ENCODE peak calls at places on chromosomes 2 and 18, in nine cellular contexts. M is suprapubic skin; R is dorsolateral prefrontal cortex; T is GM13977; J is GM20000; X is activated CD8-positive, alpha-beta T cell treated with anti-CD3 and anti-CD28 coated beads for 36 hours; D is cardiac fibroblast; K is IMR-90; N is A549. Z is an unnamed sample.

GRCh38 chr2:157261199-157261782 is 3.8 kb downstream of the GALNT5 start:
- DNase-seq in X (peak), K (peak), D (peak), T (no peak), M (no peak), N (peak), R (no peak), J (no peak), Z (peak)

GRCh38 chr2:42169869-42170465 is 814 bp downstream of the EML4 start:
- DNase-seq in M (no peak), R (no peak), K (peak), J (peak), N (no peak), T (peak), D (peak), X (peak), Z (peak)

GRCh38 chr2:139225961-139226360 is 445.8 kb upstream of the NXPH2 start:
- DNase-seq in R (no peak), X (no peak), K (no peak), J (no peak), T (no peak), D (no peak), N (no peak), M (no peak), Z (no peak)

GRCh38 chr2:69968609-69969008 is 7.2 kb upstream of the ASPRV1 start:
- DNase-seq in D (no peak), M (no peak), X (no peak), N (no peak), K (no peak), T (no peak), R (no peak), J (no peak), Z (no peak)

GRCh38 chr2:215619989-215620388 is 184.1 kb upstream of the FN1 start:
- DNase-seq in K (no peak), T (no peak), D (no peak), M (no peak), X (no peak), N (peak), R (no peak), J (no peak), Z (peak)

GRCh38 chr18:75475228-75475627 is 47.7 kb upstream of the SMIM21 start:
- DNase-seq in D (peak), J (no peak), K (peak), X (no peak), N (peak), M (no peak), T (no peak), R (no peak), Z (peak)

GRCh38 chr18:79123948-79124347 is 54.8 kb downstream of the ATP9B start:
- DNase-seq in X (no peak), N (no peak), R (no peak), M (no peak), D (no peak), T (no peak), J (no peak), K (peak), Z (peak)

GRCh38 chr2:157056200-157056676 is 201.3 kb upstream of the GALNT5 start:
- DNase-seq in X (no peak), N (peak), D (peak), J (no peak), T (no peak), K (peak), R (no peak), M (no peak), Z (peak)

GRCh38 chr2:226671177-226671676 is 128.4 kb downstream of the IRS1 start:
- DNase-seq in M (no peak), D (peak), K (no peak), T (no peak), X (no peak), J (no peak), N (no peak), R (no peak), Z (no peak)

GRCh38 chr2:40093036-40093673 is 314.1 kb upstream of the THUMPD2 start:
- DNase-seq in D (peak), T (no peak), J (no peak), R (no peak), X (no peak), M (no peak), N (no peak), K (peak), Z (no peak)

GRCh38 chr2:169507698-169508097 is 1.8 kb upstream of the KLHL41 start:
- DNase-seq in K (peak), X (no peak), J (peak), R (no peak), D (peak), N (peak), M (no peak), T (peak), Z (peak)

GRCh38 chr2:128259585-128259984 is 59.1 kb downstream of the HS6ST1 start:
- DNase-seq in D (no peak), N (no peak), M (no peak), R (no peak), K (no peak), X (no peak), T (no peak), J (no peak), Z (no peak)

GRCh38 chr2:190318514-190318913 is 1.1 kb downstream of the HIBCH start:
- DNase-seq in T (no peak), N (no peak), M (no peak), J (no peak), X (no peak), K (no peak), D (no peak), R (no peak), Z (no peak)

GRCh38 chr2:168603439-168603961 is 147.4 kb downstream of the CERS6 start:
- DNase-seq in M (no peak), N (no peak), J (no peak), X (no peak), K (peak), D (peak), R (no peak), T (no peak), Z (peak)

GRCh38 chr18:7608798-7609197 is 41.7 kb downstream of the PTPRM start:
- DNase-seq in K (peak), T (no peak), X (no peak), D (peak), N (no peak), R (no peak), J (no peak), M (no peak), Z (no peak)

GRCh38 chr18:25288340-25288955 is 63.5 kb downstream of the ZNF521 start:
- DNase-seq in K (no peak), N (no peak), T (no peak), J (no peak), X (no peak), R (no peak), M (no peak), D (no peak), Z (no peak)

GRCh38 chr18:59957957-59958356 is 58.2 kb downstream of the PMAIP1 start:
- DNase-seq in D (peak), M (no peak), J (no peak), X (peak), R (no peak), K (peak), N (peak), T (no peak), Z (peak)

GRCh38 chr2:196125596-196125995 is 45.8 kb downstream of the STK17B start:
- DNase-seq in X (no peak), T (no peak), N (no peak), D (peak), R (no peak), M (no peak), J (no peak), K (no peak), Z (no peak)

GRCh38 chr2:4862031-4862430 is 830.2 kb upstream of the SOX11 start:
- DNase-seq in X (no peak), T (no peak), J (no peak), M (no peak), K (no peak), R (no peak), D (no peak), N (no peak), Z (peak)

GRCh38 chr18:9475643-9476580 is 599 bp downstream of the RALBP1 start:
- DNase-seq in N (no peak), J (peak), D (peak), X (peak), T (peak), M (peak), R (peak), K (peak), Z (peak)

DNA sequence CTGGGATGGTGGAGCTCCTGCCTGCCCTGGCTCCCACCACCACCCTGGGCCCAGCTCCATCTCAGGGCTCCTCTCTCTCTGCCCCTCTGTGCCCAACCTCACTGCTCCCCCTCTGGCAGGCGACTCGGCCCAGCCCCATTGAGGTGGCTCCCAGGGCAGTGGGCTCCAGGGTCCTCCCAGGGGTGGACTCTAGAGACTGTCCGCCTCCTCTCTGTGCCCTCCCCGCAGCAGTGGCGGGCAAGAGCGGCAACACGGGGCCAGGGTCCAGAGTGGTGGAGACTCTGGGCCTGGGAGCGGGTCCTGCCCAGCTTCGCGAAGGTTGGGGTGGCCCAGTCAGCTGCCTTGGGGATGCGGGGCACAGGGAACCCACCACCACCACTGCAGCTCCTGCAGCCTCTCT is 27.4 kb downstream of the DDX1 start:
- DNase-seq in M (no peak), J (no peak), X (no peak), D (no peak), R (no peak), T (no peak), N (no peak), K (no peak), Z (no peak)
- TF ChIP-seq CTCF in M (no peak), J (no peak), X (no peak), D (no peak), R (no peak), T (no peak), N (no peak), K (no peak), Z (no peak)

GRCh38 chr2:61018319-61018750 is 280 bp upstream of the PUS10 start:
- DNase-seq in X (no peak), D (peak), R (no peak), T (no peak), N (no peak), J (no peak), M (no peak), K (peak), Z (no peak)

GRCh38 chr2:61021228-61021660 is 3.2 kb upstream of the PUS10 start:
- DNase-seq in D (no peak), K (no peak), N (no peak), R (no peak), T (no peak), M (no peak), X (no peak), J (no peak), Z (no peak)

GRCh38 chr2:61018798-61019197 is 743 bp upstream of the PUS10 start:
- DNase-seq in N (no peak), R (no peak), D (no peak), T (no peak), X (no peak), M (no peak), J (no peak), K (no peak), Z (no peak)

GRCh38 chr2:61029533-61029932 is 11.5 kb upstream of the PUS10 start:
- DNase-seq in X (no peak), K (no peak), N (no peak), D (no peak), M (no peak), T (no peak), R (no peak), J (no peak), Z (no peak)

GRCh38 chr2:61023670-61024069 is 5.6 kb upstream of the PUS10 start:
- DNase-seq in M (no peak), D (no peak), R (no peak), J (no peak), X (no peak), N (no peak), T (no peak), K (no peak), Z (no peak)
- TF ChIP-seq CTCF in M (no peak), D (no peak), R (no peak), J (no peak), X (no peak), N (no peak), T (no peak), K (no peak), Z (no peak)

GRCh38 chr18:48887905-48888531 is 62.7 kb downstream of the SMAD7 start:
- DNase-seq in D (no peak), M (no peak), T (no peak), N (no peak), X (no peak), R (no peak), K (no peak), J (no peak), Z (no peak)
- TF ChIP-seq CTCF in D (no peak), M (no peak), T (no peak), N (no peak), X (no peak), R (no peak), K (no peak), J (no peak), Z (no peak)

GRCh38 chr2:222916229-222917197 is 55.7 kb downstream of the ACSL3 start:
- DNase-seq in T (no peak), K (no peak), R (no peak), X (no peak), D (no peak), M (no peak), J (no peak), N (no peak), Z (no peak)
- TF ChIP-seq CTCF in T (peak), K (no peak), R (no peak), X (no peak), D (no peak), M (no peak), J (no peak), N (peak), Z (no peak)

GRCh38 chr2:74695663-74696062 is 41.6 kb downstream of the SEMA4F start:
- DNase-seq in M (no peak), J (no peak), X (no peak), D (no peak), T (no peak), R (no peak), K (no peak), N (no peak), Z (no peak)
- TF ChIP-seq CTCF in M (no peak), J (no peak), X (no peak), D (no peak), T (no peak), R (no peak), K (no peak), N (no peak), Z (no peak)

GRCh38 chr2:32626591-32627221 is 1.1 kb upstream of the TTC27 start:
- DNase-seq in J (no peak), N (no peak), T (no peak), R (no peak), D (no peak), M (no peak), K (no peak), X (no peak), Z (no peak)

GRCh38 chr2:32623311-32623706 is 4.5 kb upstream of the TTC27 start:
- DNase-seq in T (no peak), R (no peak), D (no peak), N (no peak), M (no peak), K (no peak), X (no peak), J (no peak), Z (no peak)

GRCh38 chr2:32624813-32625212 is 3.0 kb upstream of the TTC27 start:
- DNase-seq in J (no peak), T (no peak), D (no peak), K (no peak), N (no peak), X (no peak), R (no peak), M (no peak), Z (no peak)

GRCh38 chr2:32627901-32628645 is at the start of gene TTC27:
- DNase-seq in N (peak), K (peak), M (peak), J (peak), X (peak), D (peak), T (peak), R (peak), Z (peak)

DNA sequence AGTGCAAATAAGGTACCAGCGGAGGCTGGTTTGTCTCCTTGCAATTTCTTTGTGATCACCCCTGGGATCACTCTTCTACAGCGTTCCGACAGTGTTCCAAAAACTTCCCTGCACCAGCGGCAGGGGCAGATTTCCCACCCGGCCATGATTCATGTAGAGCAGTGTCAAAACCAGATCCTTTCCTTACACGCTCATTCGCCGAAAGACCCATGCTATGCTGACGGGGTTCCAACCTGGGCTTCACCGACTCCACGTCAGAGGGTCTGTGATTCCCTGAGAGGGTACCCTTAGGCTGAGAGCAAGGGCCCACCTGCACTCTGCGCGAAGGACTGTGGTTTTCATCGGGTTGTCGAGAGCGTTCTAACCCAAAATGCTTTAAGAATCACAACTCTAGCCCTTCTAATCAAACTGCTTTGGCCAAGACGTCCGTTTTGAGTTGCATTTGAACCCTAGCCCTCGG is 379 bp upstream of the TTC27 start:
- DNase-seq in X (peak), N (peak), M (peak), J (no peak), D (peak), R (peak), K (peak), T (no peak), Z (no peak)
- TF ChIP-seq CTCF in X (no peak), N (no peak), M (no peak), J (no peak), D (peak), R (no peak), K (no peak), T (no peak), Z (no peak)